ENCODE peak calls at places on chromosomes 3 and 15, in ten cellular contexts. A is endothelial cell, R is GM06990, L is sigmoid colon, C is activated B cell treated with CpG ODN at 0.5 μM for 24 hours, O is AG09309, Y is GM12865, W is nephron progenitor cell, E is mammary epithelial cell, X is foreskin keratinocyte. I is an unnamed sample.

GRCh38 chr15:68348601-68349000 is 71.1 kb downstream of the FEM1B start:
- DNase-seq in X (no peak), E (no peak), R (no peak), C (no peak), O (no peak), W (no peak), Y (no peak), A (no peak), L (no peak), I (no peak)

GRCh38 chr15:78914027-78914764 is 30.6 kb downstream of the CTSH start:
- DNase-seq in O (no peak), X (no peak), R (no peak), A (no peak), Y (no peak), E (peak), W (no peak), L (peak), C (no peak), I (no peak)

GRCh38 chr15:55907797-55908196 is 85.6 kb downstream of the NEDD4 start:
- DNase-seq in R (no peak), Y (no peak), O (peak), L (no peak), C (no peak), E (peak), A (no peak), W (no peak), X (peak), I (peak)

GRCh38 chr3:122890077-122890484 is 95.2 kb downstream of the SLC49A4 start:
- DNase-seq in E (peak), L (peak), R (peak), W (peak), X (peak), Y (peak), C (no peak), A (no peak), O (peak), I (peak)

GRCh38 chr3:161274691-161275298 is 53.7 kb downstream of the NMD3 start:
- DNase-seq in C (no peak), Y (peak), R (no peak), L (no peak), X (peak), E (peak), A (peak), O (no peak), W (peak), I (no peak)

GRCh38 chr15:89406756-89407650 is 72.4 kb upstream of the POLG start:
- DNase-seq in E (no peak), R (no peak), L (no peak), A (no peak), C (peak), W (no peak), X (no peak), O (no peak), Y (no peak), I (no peak)

GRCh38 chr3:49172616-49173041 is 1.2 kb downstream of the KLHDC8B start:
- DNase-seq in Y (no peak), R (no peak), X (no peak), W (no peak), L (no peak), O (no peak), A (no peak), C (no peak), E (no peak), I (no peak)

GRCh38 chr3:95899494-95899893 is 914.9 kb upstream of the EPHA6 start:
- DNase-seq in A (no peak), X (peak), C (no peak), Y (no peak), W (no peak), R (no peak), O (no peak), L (no peak), E (no peak), I (no peak)

GRCh38 chr15:92617197-92618037 is 38.2 kb downstream of the FAM174B start:
- DNase-seq in C (no peak), W (no peak), R (no peak), Y (no peak), A (no peak), L (peak), O (no peak), X (no peak), E (no peak), I (no peak)

DNA sequence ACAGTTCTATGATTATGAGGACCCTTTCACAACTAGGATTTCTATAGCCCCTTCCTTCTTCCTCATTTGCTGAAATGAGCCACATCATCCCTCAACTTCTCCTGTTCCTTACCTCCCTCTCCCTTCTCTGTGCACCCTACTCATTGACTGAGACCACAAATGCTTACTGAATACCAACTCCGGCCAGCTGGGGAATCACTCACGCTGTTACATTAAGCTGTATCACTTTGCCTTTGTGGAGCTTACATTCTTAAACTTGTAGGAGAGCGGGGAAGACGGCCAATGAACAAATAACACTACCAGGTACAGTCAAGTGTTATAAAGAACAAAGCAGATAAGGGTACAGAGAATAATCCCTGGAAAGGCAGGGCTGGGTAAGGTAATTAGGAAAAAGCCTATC is 5.7 kb downstream of the SUCLG2 start:
- DNase-seq in L (no peak), C (no peak), E (no peak), A (no peak), X (no peak), W (no peak), R (no peak), O (no peak), Y (no peak), I (no peak)
- TF ChIP-seq CTCF in L (no peak), C (no peak), E (no peak), A (no peak), X (no peak), W (no peak), R (no peak), O (no peak), Y (no peak), I (no peak)

GRCh38 chr3:58251653-58252052 is 14.1 kb downstream of the ABHD6 start:
- DNase-seq in R (no peak), O (no peak), A (no peak), L (no peak), Y (no peak), X (no peak), W (no peak), E (no peak), C (no peak), I (no peak)

GRCh38 chr3:58250093-58250707 is 12.6 kb downstream of the ABHD6 start:
- DNase-seq in E (no peak), O (no peak), R (no peak), X (no peak), L (no peak), A (no peak), W (peak), C (no peak), Y (no peak), I (no peak)

GRCh38 chr3:58246148-58247051 is 8.8 kb downstream of the ABHD6 start:
- DNase-seq in X (no peak), W (no peak), Y (no peak), R (no peak), C (no peak), O (no peak), E (no peak), A (no peak), L (no peak), I (no peak)

GRCh38 chr3:58254144-58254543 is 16.6 kb downstream of the ABHD6 start:
- DNase-seq in O (no peak), W (no peak), L (no peak), A (no peak), Y (no peak), E (no peak), C (no peak), X (no peak), R (no peak), I (no peak)

GRCh38 chr3:58249358-58250092 is 11.9 kb downstream of the ABHD6 start:
- DNase-seq in E (no peak), X (no peak), Y (no peak), A (no peak), C (no peak), W (peak), R (no peak), L (no peak), O (no peak), I (no peak)
- TF ChIP-seq CTCF in E (no peak), X (peak), Y (no peak), A (no peak), C (no peak), W (peak), R (peak), L (no peak), O (peak), I (peak)

GRCh38 chr3:127375151-127375937 is 87.5 kb upstream of the PRR20G start:
- DNase-seq in A (no peak), O (no peak), X (no peak), L (no peak), Y (no peak), W (no peak), R (no peak), C (no peak), E (no peak), I (no peak)

GRCh38 chr3:127371846-127372245 is 84.0 kb upstream of the PRR20G start:
- DNase-seq in W (no peak), X (no peak), L (no peak), R (no peak), O (no peak), Y (no peak), C (no peak), E (no peak), A (no peak), I (no peak)

GRCh38 chr3:127374626-127375010 is 86.8 kb upstream of the PRR20G start:
- DNase-seq in R (no peak), C (no peak), X (no peak), A (no peak), E (no peak), Y (no peak), W (no peak), O (no peak), L (no peak), I (no peak)

GRCh38 chr3:127371338-127371737 is 83.5 kb upstream of the PRR20G start:
- DNase-seq in Y (no peak), C (no peak), A (no peak), E (no peak), W (no peak), O (no peak), X (no peak), L (no peak), R (no peak), I (no peak)

GRCh38 chr3:127373701-127374625 is 86.1 kb upstream of the PRR20G start:
- DNase-seq in A (peak), Y (peak), O (no peak), W (peak), R (no peak), L (no peak), C (no peak), X (no peak), E (no peak), I (no peak)
- TF ChIP-seq CTCF in A (peak), Y (peak), O (peak), W (peak), R (peak), L (no peak), C (no peak), X (peak), E (peak), I (peak)

DNA sequence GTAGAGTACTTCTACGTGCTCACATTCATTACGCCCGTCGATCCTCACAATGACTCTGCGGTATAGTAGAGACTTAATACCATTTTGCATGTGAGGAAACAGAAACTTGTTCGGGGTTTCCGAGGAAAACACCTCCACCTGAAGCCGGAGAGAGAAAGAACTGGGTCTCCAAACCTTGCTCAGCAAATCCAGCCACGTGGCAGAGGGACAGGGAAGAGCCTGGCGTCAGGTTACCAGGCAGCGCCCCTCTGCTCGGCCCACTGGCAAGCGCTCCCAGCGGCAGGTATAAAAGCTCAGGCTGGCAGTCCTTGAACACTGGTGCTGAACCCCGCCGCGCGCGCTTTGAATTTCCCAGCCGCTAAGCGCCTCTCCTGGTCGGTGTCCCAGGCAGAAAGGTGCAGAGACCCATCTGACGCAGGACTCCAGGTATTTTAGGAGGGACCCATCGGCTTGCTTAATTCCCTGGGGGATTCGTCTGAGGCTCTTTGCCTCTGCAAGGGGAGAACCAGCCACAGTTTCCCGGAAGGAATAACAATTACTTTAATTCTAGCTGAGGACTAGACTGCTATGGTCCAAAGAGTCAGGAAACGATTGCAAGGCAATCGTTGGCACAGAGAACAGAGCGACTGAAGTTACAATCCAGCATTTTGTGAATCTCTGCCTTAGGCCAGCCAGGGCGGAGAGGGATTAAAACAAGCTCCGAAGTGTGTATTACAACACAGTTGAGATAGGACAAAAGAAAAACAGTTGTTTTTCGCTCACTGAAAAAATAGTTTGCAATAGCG is at the start of gene C2CD4A:
- DNase-seq in L (peak), E (peak), R (peak), A (peak), X (peak), W (peak), O (no peak), Y (peak), C (peak), I (no peak)
- TF ChIP-seq CTCF in L (no peak), E (peak), R (peak), A (no peak), X (peak), W (no peak), O (no peak), Y (no peak), C (no peak), I (no peak)

DNA sequence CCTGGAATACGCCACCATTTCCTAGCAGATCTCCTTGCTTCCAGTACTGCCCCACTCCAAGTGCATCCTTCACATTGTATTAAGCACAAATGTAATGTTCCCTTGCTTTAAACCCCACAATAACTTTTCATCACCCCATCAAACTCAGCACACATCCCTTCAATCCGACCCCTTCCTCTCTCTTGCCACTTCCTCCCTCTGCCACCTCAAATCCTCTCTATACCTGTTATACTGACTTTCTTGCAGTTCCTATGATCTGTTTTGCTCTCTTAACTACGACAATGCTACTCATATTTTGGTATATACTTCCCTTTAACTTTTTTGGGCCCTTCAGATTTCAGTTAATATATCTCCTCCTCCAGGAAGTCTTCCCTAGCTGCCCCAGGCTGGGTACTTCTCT is 14.1 kb downstream of the PARL start:
- DNase-seq in C (no peak), R (no peak), W (no peak), E (no peak), Y (no peak), O (no peak), A (no peak), X (no peak), L (no peak), I (no peak)
- TF ChIP-seq CTCF in C (no peak), R (no peak), W (no peak), E (no peak), Y (no peak), O (no peak), A (no peak), X (no peak), L (no peak), I (no peak)

DNA sequence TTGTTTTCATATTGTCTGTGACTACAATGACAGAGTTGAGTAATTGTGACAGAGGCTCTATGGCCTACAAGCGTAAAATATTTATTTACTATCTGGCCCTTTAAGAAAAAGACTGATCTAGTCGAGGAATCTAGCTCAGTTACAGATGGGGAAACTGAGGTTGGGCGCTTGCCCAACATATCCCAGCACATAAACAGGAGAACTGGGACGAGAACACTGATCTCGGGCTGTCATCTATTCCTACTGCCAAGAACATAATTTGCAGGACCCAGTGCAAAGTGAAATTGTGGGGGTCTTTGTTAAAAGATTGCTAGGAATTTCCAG is 1.9 kb downstream of the FES start:
- DNase-seq in W (no peak), R (no peak), X (no peak), A (no peak), C (no peak), O (no peak), Y (no peak), L (no peak), E (no peak), I (no peak)
- TF ChIP-seq CTCF in W (peak), R (no peak), X (no peak), A (peak), C (no peak), O (no peak), Y (no peak), L (no peak), E (no peak), I (no peak)

GRCh38 chr15:85579957-85580694 is 199.7 kb downstream of the AKAP13 start:
- DNase-seq in R (no peak), L (peak), C (no peak), Y (no peak), E (no peak), A (no peak), X (no peak), O (no peak), W (no peak), I (no peak)
- TF ChIP-seq CTCF in R (peak), L (no peak), C (no peak), Y (no peak), E (no peak), A (no peak), X (no peak), O (no peak), W (no peak), I (no peak)

DNA sequence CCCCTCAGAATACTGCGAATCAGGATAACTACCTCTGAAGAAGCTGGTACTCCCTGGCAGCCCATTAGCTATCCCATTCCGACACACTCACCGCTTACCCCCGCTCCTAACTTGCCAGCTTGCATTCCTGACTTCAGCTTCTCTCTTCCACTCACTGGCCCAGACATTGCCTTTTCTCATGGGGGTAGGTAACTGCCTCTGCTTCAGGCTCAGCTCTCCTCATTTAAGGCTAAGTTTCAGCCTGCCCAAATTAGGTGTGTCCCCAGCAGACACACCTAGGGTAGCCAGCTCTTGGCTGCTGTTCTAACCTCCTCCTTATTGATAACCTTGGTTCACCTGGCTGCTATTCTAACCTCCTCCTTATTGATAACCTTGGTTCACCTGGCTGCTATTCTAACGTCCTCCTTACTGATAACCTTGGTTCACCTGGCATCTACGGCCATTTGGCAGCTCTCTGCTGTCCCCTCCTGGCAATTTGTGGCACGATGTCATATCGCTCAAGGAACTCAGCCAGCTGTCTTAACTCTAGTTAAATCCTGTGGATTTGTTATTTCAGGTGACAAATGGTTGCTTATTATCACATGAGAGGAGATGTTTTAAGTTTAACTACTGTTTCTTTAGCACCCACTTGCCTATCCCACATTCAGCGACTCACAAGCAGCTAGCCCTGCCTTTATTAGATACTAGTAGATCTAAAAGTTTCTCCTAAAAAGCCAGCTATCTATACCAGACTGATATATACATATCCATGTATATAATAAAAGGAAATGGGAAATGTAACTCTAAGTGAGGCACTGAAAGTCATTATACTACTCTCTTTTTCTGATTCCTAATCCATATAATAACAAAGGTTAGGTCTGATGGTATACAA is 106.5 kb upstream of the ACP3 start:
- DNase-seq in A (peak), E (peak), X (peak), L (no peak), R (no peak), W (peak), C (no peak), Y (peak), O (no peak), I (no peak)
- TF ChIP-seq CTCF in A (peak), E (peak), X (peak), L (no peak), R (peak), W (peak), C (no peak), Y (peak), O (peak), I (peak)